ENCODE peak calls at places on chromosome 20, in four cellular contexts. One of them, this sample, is unnamed.

GRCh38 chr20:49979030-49979832 is 3.5 kb upstream of the SNAI1 start:
- DNase-seq in HEK293T: peak
- DNase-seq in K562: peak
- DNase-seq in GM12878: no peak
- DNase-seq in this sample: peak

GRCh38 chr20:40993794-40994540 is 34.7 kb upstream of the TOP1 start:
- DNase-seq in HEK293T: no peak
- DNase-seq in K562: no peak
- DNase-seq in GM12878: no peak
- DNase-seq in this sample: no peak

GRCh38 chr20:57659131-57659788 is 39.0 kb upstream of the ZBP1 start:
- DNase-seq in GM12878: no peak
- DNase-seq in HEK293T: no peak
- DNase-seq in K562: no peak
- DNase-seq in this sample: no peak

GRCh38 chr20:36117638-36118037 is 36.9 kb upstream of the EPB41L1 start:
- DNase-seq in HEK293T: no peak
- DNase-seq in GM12878: no peak
- DNase-seq in K562: no peak
- DNase-seq in this sample: no peak

GRCh38 chr20:2141592-2142575 is 40.3 kb downstream of the STK35 start:
- DNase-seq in GM12878: no peak
- DNase-seq in K562: no peak
- DNase-seq in HEK293T: no peak
- DNase-seq in this sample: no peak

GRCh38 chr20:29878777-29879442 is 1378.6 kb upstream of the DEFB115 start:
- DNase-seq in HEK293T: no peak
- DNase-seq in GM12878: no peak
- DNase-seq in K562: no peak
- DNase-seq in this sample: no peak

GRCh38 chr20:38203337-38204003 is 38.4 kb upstream of the TGM2 start:
- DNase-seq in K562: no peak
- DNase-seq in HEK293T: no peak
- DNase-seq in GM12878: no peak
- DNase-seq in this sample: no peak

GRCh38 chr20:49450281-49450707 is 32.2 kb downstream of the KCNB1 start:
- DNase-seq in GM12878: no peak
- DNase-seq in HEK293T: no peak
- DNase-seq in K562: no peak
- DNase-seq in this sample: no peak

GRCh38 chr20:58150772-58151171 is 77.7 kb downstream of the ANKRD60 start:
- DNase-seq in HEK293T: no peak
- DNase-seq in K562: peak
- DNase-seq in GM12878: no peak
- DNase-seq in this sample: no peak

GRCh38 chr20:37353285-37353849 is 7.4 kb downstream of the SRC start:
- DNase-seq in K562: no peak
- DNase-seq in GM12878: no peak
- DNase-seq in HEK293T: no peak
- DNase-seq in this sample: no peak

GRCh38 chr20:59309218-59309617 is 8.8 kb downstream of the EDN3 start:
- DNase-seq in HEK293T: no peak
- DNase-seq in GM12878: no peak
- DNase-seq in K562: no peak
- DNase-seq in this sample: no peak

GRCh38 chr20:59308493-59309201 is 8.2 kb downstream of the EDN3 start:
- DNase-seq in GM12878: no peak
- DNase-seq in K562: peak
- DNase-seq in HEK293T: no peak
- DNase-seq in this sample: no peak

GRCh38 chr20:59307270-59307669 is 6.9 kb downstream of the EDN3 start:
- DNase-seq in K562: no peak
- DNase-seq in HEK293T: no peak
- DNase-seq in GM12878: no peak
- DNase-seq in this sample: no peak

GRCh38 chr20:59301343-59302007 is 1.1 kb downstream of the EDN3 start:
- DNase-seq in K562: no peak
- DNase-seq in HEK293T: no peak
- DNase-seq in GM12878: no peak
- DNase-seq in this sample: no peak

GRCh38 chr20:59305898-59306640 is 5.7 kb downstream of the EDN3 start:
- DNase-seq in GM12878: no peak
- DNase-seq in K562: no peak
- DNase-seq in HEK293T: no peak
- DNase-seq in this sample: no peak
- TF ChIP-seq FOXK2 in GM12878: no peak
- TF ChIP-seq FOXK2 in K562: no peak
- TF ChIP-seq FOXK2 in HEK293T: no peak
- TF ChIP-seq FOXK2 in this sample: no peak

DNA sequence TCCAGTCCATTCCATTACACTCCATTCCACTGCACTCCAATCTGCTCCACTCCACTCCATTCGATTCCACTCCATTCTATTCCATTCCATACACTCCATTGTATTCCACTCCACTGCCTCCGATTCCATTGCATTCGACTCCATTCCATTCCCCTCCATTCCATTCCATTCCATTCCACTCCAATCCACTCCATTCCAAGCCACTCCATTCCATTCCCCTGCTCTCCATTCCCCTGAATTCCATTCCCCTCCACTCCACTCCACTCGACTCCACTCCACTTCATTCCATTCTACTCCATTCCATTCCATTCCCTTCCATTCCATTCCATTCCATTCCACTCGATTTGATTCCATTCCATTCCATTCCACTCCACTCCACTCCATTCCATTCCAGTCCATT is 25.7 kb upstream of the DEFB125 start:
- DNase-seq in HEK293T: no peak
- DNase-seq in GM12878: no peak
- DNase-seq in K562: no peak
- DNase-seq in this sample: no peak
- TF ChIP-seq FOXK2 in HEK293T: no peak
- TF ChIP-seq FOXK2 in GM12878: no peak
- TF ChIP-seq FOXK2 in K562: no peak
- TF ChIP-seq FOXK2 in this sample: no peak

DNA sequence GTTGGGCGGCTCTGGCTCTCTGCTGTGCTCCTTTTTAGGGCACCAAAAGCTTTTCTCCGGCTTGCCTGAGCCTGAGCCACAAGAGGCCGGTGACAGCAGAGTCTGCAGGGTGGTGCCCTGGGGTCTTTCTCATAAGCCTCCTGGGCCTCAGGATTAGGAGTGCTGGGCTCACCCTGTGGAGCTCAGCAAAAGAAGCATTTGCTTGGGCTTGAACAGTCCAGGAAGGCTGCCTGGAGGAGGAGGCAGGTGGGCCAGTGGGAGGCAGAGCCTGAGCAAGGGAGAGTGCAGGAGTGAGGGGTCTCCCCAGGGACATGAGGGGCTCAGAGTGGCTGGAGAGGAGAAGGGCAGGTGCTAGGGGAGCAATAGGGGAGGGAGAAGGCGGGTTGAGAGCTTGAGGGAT is 32.9 kb upstream of the MRGBP start:
- DNase-seq in HEK293T: no peak
- DNase-seq in GM12878: no peak
- DNase-seq in K562: no peak
- DNase-seq in this sample: no peak
- TF ChIP-seq FOXK2 in HEK293T: no peak
- TF ChIP-seq FOXK2 in GM12878: no peak
- TF ChIP-seq FOXK2 in K562: no peak
- TF ChIP-seq FOXK2 in this sample: no peak

GRCh38 chr20:59402697-59403096 is 102.3 kb downstream of the EDN3 start:
- DNase-seq in HEK293T: no peak
- DNase-seq in K562: no peak
- DNase-seq in GM12878: no peak
- DNase-seq in this sample: no peak
- TF ChIP-seq FOXK2 in HEK293T: no peak
- TF ChIP-seq FOXK2 in K562: no peak
- TF ChIP-seq FOXK2 in GM12878: no peak
- TF ChIP-seq FOXK2 in this sample: no peak

DNA sequence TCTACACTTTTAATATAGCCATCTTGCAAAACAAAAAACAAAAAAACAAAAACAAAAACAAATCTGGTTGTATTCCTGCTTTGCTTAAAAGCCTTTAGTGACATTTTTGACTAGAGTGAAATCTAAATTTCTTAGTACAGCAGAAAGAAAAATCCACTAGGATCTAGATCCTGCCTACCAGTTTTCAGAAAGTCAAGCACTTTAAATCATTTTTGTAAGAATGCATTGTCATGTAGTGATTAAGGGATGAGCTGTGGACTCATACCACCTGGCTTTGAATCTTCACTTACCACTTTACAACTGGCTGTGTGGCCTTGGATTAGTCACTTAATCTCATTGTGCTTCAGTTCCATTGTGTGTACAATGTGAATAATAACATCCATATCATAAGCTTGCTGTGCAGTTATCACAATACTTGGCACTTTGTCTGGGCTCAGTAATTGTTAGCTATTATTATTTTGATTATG is 4.0 kb downstream of the MKKS start:
- DNase-seq in K562: no peak
- DNase-seq in GM12878: no peak
- DNase-seq in HEK293T: no peak
- DNase-seq in this sample: peak
- TF ChIP-seq FOXK2 in K562: no peak
- TF ChIP-seq FOXK2 in GM12878: no peak
- TF ChIP-seq FOXK2 in HEK293T: no peak
- TF ChIP-seq FOXK2 in this sample: no peak

This sample was measured in HepG2.